ENCODE peak calls at places on chromosomes 11 and 22, in six cellular contexts. T, U, G, N, C and Z are unnamed samples.
A peak's percentile ranks its signal among the peaks of the same experiment; 100 is the strongest.

GRCh38 chr11:130391692-130392091 is 36.7 kb downstream of the ADAMTS8 start:
- DNase-seq in T (no peak), U (no peak), G (no peak), N (no peak), C (no peak), Z (no peak)

GRCh38 chr11:6455070-6455469 is 14.3 kb upstream of the HPX start:
- DNase-seq in T (no peak), U (no peak), G (no peak), N (no peak), C (no peak), Z (no peak)

GRCh38 chr11:125376117-125376516 is 119.9 kb downstream of the FEZ1 start:
- DNase-seq in T (no peak), U (no peak), G (no peak), N (no peak), C (no peak), Z (peak; percentile 68)

GRCh38 chr11:13098067-13098466 is 89.0 kb downstream of the RASSF10 start:
- DNase-seq in T (peak; percentile 13), U (no peak), G (no peak), N (peak; percentile 65), C (no peak), Z (no peak)

GRCh38 chr11:94746721-94747120 is 21.4 kb upstream of the AMOTL1 start:
- DNase-seq in T (peak; percentile 76), U (no peak), G (peak; percentile 84), N (peak; percentile 89), C (no peak), Z (no peak)

GRCh38 chr11:65439331-65440181 is 17.0 kb downstream of the NEAT1 start:
- DNase-seq in T (peak; percentile 15), U (no peak), G (no peak), N (peak; percentile 33), C (no peak), Z (no peak)

GRCh38 chr22:32476804-32477203 is 2.2 kb downstream of the FBXO7 start:
- DNase-seq in T (peak; percentile 45), U (no peak), G (no peak), N (no peak), C (no peak), Z (no peak)

GRCh38 chr11:66069715-66070603 is at the start of gene PACS1:
- DNase-seq in T (peak; percentile 54), U (peak; percentile 58), G (no peak), N (peak; percentile 70), C (peak; percentile 67), Z (peak; percentile 87)

GRCh38 chr11:103164093-103164796 is 55.0 kb downstream of the DYNC2H1 start:
- DNase-seq in T (no peak), U (no peak), G (no peak), N (no peak), C (no peak), Z (no peak)

GRCh38 chr22:39439170-39439569 is 17.6 kb upstream of the MGAT3 start:
- DNase-seq in T (peak; percentile 83), U (no peak), G (no peak), N (peak; percentile 38), C (no peak), Z (no peak)

GRCh38 chr22:31575190-31575589 is 78.9 kb downstream of the SFI1 start:
- DNase-seq in T (no peak), U (no peak), G (no peak), N (no peak), C (no peak), Z (no peak)

GRCh38 chr11:101913631-101914030 is 1.2 kb upstream of the CEP126 start:
- DNase-seq in T (no peak), U (no peak), G (no peak), N (no peak), C (no peak), Z (no peak)

GRCh38 chr11:61553373-61554171 is 27.3 kb downstream of the SYT7 start:
- DNase-seq in T (no peak), U (no peak), G (no peak), N (no peak), C (no peak), Z (no peak)

GRCh38 chr11:44127130-44127529 is 31.7 kb downstream of the EXT2 start:
- DNase-seq in T (no peak), U (no peak), G (no peak), N (no peak), C (no peak), Z (no peak)

GRCh38 chr22:48950151-48950915 is 877.3 kb downstream of the BRD1 start:
- DNase-seq in T (no peak), U (no peak), G (no peak), N (no peak), C (no peak), Z (no peak)

GRCh38 chr11:66317322-66317765 is 500 bp upstream of the CD248 start:
- DNase-seq in T (no peak), U (peak; percentile 37), G (no peak), N (no peak), C (peak; percentile 63), Z (peak; percentile 73)

GRCh38 chr11:57648791-57649735 is 649 bp downstream of the YPEL4 start:
- DNase-seq in T (no peak), U (no peak), G (no peak), N (no peak), C (peak; percentile 20), Z (no peak)

DNA sequence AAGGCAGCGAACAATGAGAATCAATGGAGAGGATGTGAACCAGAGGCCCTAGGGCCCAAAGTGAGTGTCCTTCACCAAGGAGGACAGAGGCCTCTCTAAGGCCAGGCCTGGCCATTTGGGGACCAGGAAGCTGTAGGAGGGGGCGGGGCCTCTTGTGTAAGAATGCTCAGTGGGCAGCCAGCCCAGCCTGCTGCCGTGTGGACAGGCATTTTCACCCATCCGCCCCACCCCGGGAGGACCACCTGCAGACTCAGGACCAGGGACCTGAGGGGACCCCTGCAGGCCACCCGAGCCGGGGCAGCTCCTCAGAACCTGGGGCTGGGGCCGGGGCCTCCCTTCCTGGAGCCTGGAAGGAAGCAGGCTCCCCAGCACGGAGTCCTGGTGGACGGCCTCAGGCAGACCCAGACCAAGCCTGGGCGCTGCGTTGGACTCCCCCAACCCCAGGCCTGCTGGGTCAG is 1.7 kb upstream of the TRABD start:
- DNase-seq in T (no peak), U (peak; percentile 62), G (no peak), N (peak; percentile 49), C (no peak), Z (peak; percentile 77)
- H3K4me1 ChIP-seq in T (no peaks in the 10 kb centered on the region), U (peaks cover 6% of the 10 kb centered on the region), G (peaks cover 18% of the 10 kb centered on the region), N (peaks cover 16% of the 10 kb centered on the region), C (peaks cover 18% of the 10 kb centered on the region), Z (peaks cover 46% of the 10 kb centered on the region)

GRCh38 chr22:37310075-37310606 is 27.8 kb downstream of the CYTH4 start:
- DNase-seq in T (no peak), U (no peak), G (no peak), N (no peak), C (no peak), Z (no peak)

GRCh38 chr22:37312549-37313183 is 30.4 kb downstream of the CYTH4 start:
- DNase-seq in T (no peak), U (no peak), G (no peak), N (no peak), C (no peak), Z (no peak)

GRCh38 chr22:37311761-37312312 is 29.5 kb downstream of the CYTH4 start:
- DNase-seq in T (no peak), U (no peak), G (no peak), N (no peak), C (no peak), Z (no peak)

GRCh38 chr22:37309221-37310074 is 27.1 kb downstream of the CYTH4 start:
- DNase-seq in T (peak; percentile 32), U (no peak), G (no peak), N (no peak), C (peak; percentile 46), Z (no peak)

DNA sequence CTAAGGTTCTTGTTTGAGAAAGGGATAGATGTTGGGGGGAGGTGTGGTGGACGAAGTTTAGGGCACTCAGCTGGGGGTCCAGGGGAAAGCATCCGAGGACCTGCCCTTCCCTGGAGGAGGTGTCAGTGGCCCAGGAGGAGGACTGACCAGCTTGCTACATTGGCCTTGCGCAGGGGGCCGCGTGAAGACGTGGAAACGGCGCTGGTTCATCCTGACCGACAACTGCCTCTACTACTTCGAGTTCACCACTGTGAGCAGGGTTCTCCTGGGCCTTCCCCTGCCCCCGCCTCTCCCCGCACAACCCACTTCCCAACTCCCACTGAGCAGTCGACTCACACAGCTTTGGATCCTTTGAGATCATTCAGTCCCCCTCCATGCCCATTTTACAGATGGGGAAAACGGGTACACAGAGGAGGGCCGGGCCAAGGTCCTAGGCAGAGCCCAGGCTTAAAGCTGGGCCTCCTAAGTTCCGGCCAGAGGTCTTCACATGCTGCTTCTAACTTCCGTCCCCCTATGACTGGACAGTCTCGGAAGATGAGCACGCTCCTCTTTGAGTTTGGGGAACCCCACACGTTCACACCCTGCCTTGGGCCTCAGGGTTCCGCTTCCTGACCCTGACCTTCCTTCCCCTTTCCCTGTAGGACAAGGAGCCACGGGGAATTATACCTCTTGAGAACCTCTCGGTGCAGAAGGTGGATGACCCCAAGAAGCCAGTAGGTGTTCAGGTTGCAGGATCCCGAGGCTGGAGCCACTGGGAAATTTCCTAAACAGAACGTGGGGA is 28.7 kb downstream of the CYTH4 start:
- DNase-seq in T (no peak), U (no peak), G (no peak), N (no peak), C (no peak), Z (no peak)
- H3K4me1 ChIP-seq in T (no peaks in the 10 kb centered on the region), U (peaks cover 5% of the 10 kb centered on the region), G (peaks cover 6% of the 10 kb centered on the region), N (peaks cover 49% of the 10 kb centered on the region), C (peaks cover 73% of the 10 kb centered on the region), Z (peaks cover 39% of the 10 kb centered on the region)

GRCh38 chr22:17064498-17065100 is 20.2 kb upstream of the IL17RA start:
- DNase-seq in T (no peak), U (no peak), G (no peak), N (no peak), C (no peak), Z (no peak)

GRCh38 chr22:17063372-17064106 is 21.3 kb upstream of the IL17RA start:
- DNase-seq in T (no peak), U (no peak), G (no peak), N (no peak), C (no peak), Z (no peak)

GRCh38 chr22:17060126-17060525 is 24.7 kb upstream of the IL17RA start:
- DNase-seq in T (no peak), U (no peak), G (no peak), N (no peak), C (no peak), Z (no peak)

GRCh38 chr22:17065433-17065832 is 19.4 kb upstream of the IL17RA start:
- DNase-seq in T (no peak), U (no peak), G (no peak), N (no peak), C (no peak), Z (no peak)
- H3K4me1 ChIP-seq in T (no peaks in the 10 kb centered on the region), U (no peaks in the 10 kb centered on the region), G (peaks cover 12% of the 10 kb centered on the region), N (no peaks in the 10 kb centered on the region), C (no peaks in the 10 kb centered on the region), Z (peaks cover 4% of the 10 kb centered on the region)

DNA sequence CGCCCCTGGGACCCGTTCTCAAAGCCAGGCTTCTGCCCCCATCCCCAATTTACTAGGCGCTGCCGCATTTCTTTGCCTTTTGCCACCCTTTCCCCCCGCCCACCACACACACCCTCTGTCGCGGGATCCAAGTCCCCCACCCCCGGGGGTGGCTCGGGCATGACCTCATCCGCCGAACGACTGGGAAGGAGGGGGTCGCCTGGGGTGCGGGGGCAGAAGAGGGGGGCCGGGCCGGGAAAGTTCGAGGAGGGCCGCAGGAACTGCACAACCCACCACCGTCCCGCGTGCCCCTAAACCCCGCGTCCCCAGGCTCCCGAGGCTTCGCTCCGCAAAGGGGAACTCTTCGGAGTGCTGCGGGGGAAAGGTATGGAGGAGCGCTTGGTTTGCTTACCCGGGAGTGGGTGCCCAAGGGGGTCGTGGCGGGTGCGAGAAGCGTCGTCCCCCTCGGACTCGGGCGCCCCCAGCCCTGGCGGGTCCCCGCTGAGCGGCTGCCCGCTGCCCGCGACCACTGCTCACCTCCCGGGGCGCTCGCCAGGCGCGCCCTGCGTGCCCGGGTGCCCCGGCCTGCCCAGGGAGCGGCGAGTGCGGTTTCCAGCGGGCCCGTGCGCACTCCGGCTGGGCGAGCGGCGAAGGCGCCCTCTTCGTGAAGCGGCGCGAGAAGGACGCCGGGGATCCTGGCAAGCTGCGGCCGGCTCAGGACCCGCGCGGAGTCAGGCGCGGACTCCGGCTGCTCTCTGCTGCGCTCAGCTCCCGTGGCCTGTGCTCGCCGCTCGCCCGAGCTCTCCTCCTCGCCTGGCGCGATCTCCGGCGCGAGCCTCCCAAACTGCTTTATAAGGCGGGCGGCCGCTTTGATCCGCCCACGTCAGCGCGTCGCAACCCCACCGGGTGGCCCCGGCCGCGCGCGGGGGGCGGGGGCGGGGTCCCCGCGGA is 3.9 kb upstream of the WNT11 start:
- DNase-seq in T (peak; percentile 52), U (peak; percentile 63), G (peak; percentile 78), N (peak; percentile 52), C (peak; percentile 23), Z (peak; percentile 79)
- H3K4me1 ChIP-seq in T (no peaks in the 10 kb centered on the region), U (peaks cover 45% of the 10 kb centered on the region), G (no peaks in the 10 kb centered on the region), N (peaks cover 9% of the 10 kb centered on the region), C (peaks cover 10% of the 10 kb centered on the region), Z (peaks cover 49% of the 10 kb centered on the region)